ENCODE peak calls at places on chromosomes 7 and 10, in four cellular contexts. E is BE2C; T is CD8-positive, alpha-beta T cell; W is fibroblast of mammary gland. S is an unnamed sample.

GRCh38 chr7:142405122-142405765 is 147.4 kb upstream of the PRSS58 start:
- DNase-seq in E (no peak), T (no peak), W (peak; percentile 33), S (peak; percentile 79)

GRCh38 chr10:62528441-62528840 is 154.3 kb downstream of the ZNF365 start:
- DNase-seq in T (no peak), E (no peak), W (no peak), S (no peak)

GRCh38 chr10:98269435-98269912 is 1.5 kb upstream of the LOXL4 start:
- DNase-seq in E (peak; percentile 25), W (peak; percentile 71), T (no peak), S (peak; percentile 89)

GRCh38 chr7:103859699-103860098 is 129.8 kb downstream of the RELN start:
- DNase-seq in W (no peak), T (no peak), E (no peak), S (no peak)

GRCh38 chr7:23232966-23233365 is 13.6 kb upstream of the GPNMB start:
- DNase-seq in E (no peak), T (no peak), W (no peak), S (no peak)

GRCh38 chr7:37311282-37311868 is 137.3 kb downstream of the ELMO1 start:
- DNase-seq in W (peak; percentile 49), E (no peak), T (no peak), S (no peak)

GRCh38 chr7:73451780-73452398 is 18.3 kb downstream of the FZD9 start:
- DNase-seq in W (peak; percentile 74), T (peak; percentile 21), E (no peak), S (peak; percentile 59)

GRCh38 chr7:2886900-2887299 is 42.8 kb upstream of the GNA12 start:
- DNase-seq in W (peak; percentile 84), E (peak; percentile 68), T (peak; percentile 46), S (peak; percentile 71)

GRCh38 chr7:44065431-44066110 is at the start of gene PGAM2:
- DNase-seq in E (peak; percentile 77), W (no peak), T (no peak), S (no peak)

GRCh38 chr10:122419890-122420623 is 34.4 kb upstream of the ARMS2 start:
- DNase-seq in E (no peak), W (peak; percentile 96), T (no peak), S (peak; percentile 94)

GRCh38 chr10:107418411-107418810 is 253.9 kb upstream of the SORCS1 start:
- DNase-seq in W (no peak), T (no peak), E (no peak), S (no peak)

GRCh38 chr10:12729885-12730284 is 271.6 kb downstream of the CCDC3 start:
- DNase-seq in T (no peak), W (no peak), E (peak; percentile 20), S (no peak)

GRCh38 chr10:30858499-30858898 is 173.2 kb downstream of the ZNF438 start:
- DNase-seq in T (no peak), W (no peak), E (no peak), S (peak; percentile 22)

GRCh38 chr10:12971001-12971788 is 30.3 kb downstream of the CCDC3 start:
- DNase-seq in W (no peak), T (no peak), E (no peak), S (no peak)

GRCh38 chr10:50932113-50932512 is 46.7 kb upstream of the A1CF start:
- DNase-seq in W (no peak), E (no peak), T (no peak), S (peak; percentile 6)

GRCh38 chr10:8042864-8043568 is 11.5 kb upstream of the GATA3 start:
- DNase-seq in W (no peak), E (no peak), T (no peak), S (no peak)

GRCh38 chr10:120963053-120963533 is 111.9 kb downstream of the WDR11 start:
- DNase-seq in E (no peak), W (no peak), T (no peak), S (no peak)

GRCh38 chr7:37832194-37832593 is 16.2 kb upstream of the NME8 start:
- DNase-seq in T (peak; percentile 7), W (peak; percentile 6), E (peak; percentile 64), S (peak; percentile 4)

GRCh38 chr7:11636274-11636673 is 195.7 kb downstream of the THSD7A start:
- DNase-seq in W (no peak), T (no peak), E (no peak), S (no peak)

GRCh38 chr7:18425227-18425626 is 70.3 kb upstream of the HDAC9 start:
- DNase-seq in W (no peak), T (no peak), E (no peak), S (no peak)

GRCh38 chr7:75915416-75916156 is 631 bp downstream of the POR start:
- DNase-seq in E (no peak), W (peak; percentile 52), T (peak; percentile 15), S (peak; percentile 29)

GRCh38 chr10:129658673-129659072 is 191.6 kb downstream of the MGMT start:
- DNase-seq in E (no peak), T (no peak), W (no peak), S (no peak)

GRCh38 chr10:22719406-22720042 is 5.1 kb upstream of the PIP4K2A start:
- DNase-seq in E (no peak), W (no peak), T (no peak), S (no peak)

GRCh38 chr7:155291045-155291530 is 6.6 kb upstream of the INSIG1 start:
- DNase-seq in T (no peak), E (no peak), W (peak; percentile 87), S (peak; percentile 23)

GRCh38 chr7:112898432-112899290 is 108.5 kb upstream of the TMEM168 start:
- DNase-seq in E (peak; percentile 73), W (peak; percentile 77), T (peak; percentile 22), S (peak; percentile 63)

GRCh38 chr10:15796762-15797161 is 63.5 kb downstream of the MINDY3 start:
- DNase-seq in W (no peak), E (no peak), T (no peak), S (no peak)

GRCh38 chr7:29924006-29924405 is 65.6 kb downstream of the SCRN1 start:
- DNase-seq in T (no peak), E (no peak), W (no peak), S (no peak)

GRCh38 chr7:29920491-29920890 is 69.1 kb downstream of the SCRN1 start:
- DNase-seq in E (no peak), W (no peak), T (no peak), S (no peak)

GRCh38 chr7:29923231-29923630 is 66.4 kb downstream of the SCRN1 start:
- DNase-seq in E (no peak), T (no peak), W (no peak), S (no peak)

GRCh38 chr7:29919790-29920189 is 69.8 kb downstream of the SCRN1 start:
- DNase-seq in E (no peak), T (no peak), W (no peak), S (no peak)

GRCh38 chr7:29921404-29922010 is 68.1 kb downstream of the SCRN1 start:
- DNase-seq in W (peak; percentile 70), E (peak; percentile 63), T (peak; percentile 43), S (peak; percentile 62)
- TF ChIP-seq CTCF in W (peak; percentile 94), E (peak; percentile 97), T (peak; percentile 90), S (peak; percentile 99)

GRCh38 chr7:130071701-130072622 is 1.6 kb downstream of the KLHDC10 start:
- DNase-seq in E (peak; percentile 63), W (peak; percentile 91), T (peak; percentile 57), S (peak; percentile 83)
- H3K4me3 ChIP-seq in E (peak overlapping the region; percentile 86), W (peak overlapping the region; percentile 75), T (peak overlapping the region; percentile 6), S (peak overlapping the region; percentile 94)

GRCh38 chr7:107754642-107755041 is 10.7 kb downstream of the CBLL1 start:
- DNase-seq in E (no peak), W (no peak), T (no peak), S (no peak)
- TF ChIP-seq CTCF in E (peak; percentile 17), W (peak; percentile 10), T (no peak), S (no peak)

DNA sequence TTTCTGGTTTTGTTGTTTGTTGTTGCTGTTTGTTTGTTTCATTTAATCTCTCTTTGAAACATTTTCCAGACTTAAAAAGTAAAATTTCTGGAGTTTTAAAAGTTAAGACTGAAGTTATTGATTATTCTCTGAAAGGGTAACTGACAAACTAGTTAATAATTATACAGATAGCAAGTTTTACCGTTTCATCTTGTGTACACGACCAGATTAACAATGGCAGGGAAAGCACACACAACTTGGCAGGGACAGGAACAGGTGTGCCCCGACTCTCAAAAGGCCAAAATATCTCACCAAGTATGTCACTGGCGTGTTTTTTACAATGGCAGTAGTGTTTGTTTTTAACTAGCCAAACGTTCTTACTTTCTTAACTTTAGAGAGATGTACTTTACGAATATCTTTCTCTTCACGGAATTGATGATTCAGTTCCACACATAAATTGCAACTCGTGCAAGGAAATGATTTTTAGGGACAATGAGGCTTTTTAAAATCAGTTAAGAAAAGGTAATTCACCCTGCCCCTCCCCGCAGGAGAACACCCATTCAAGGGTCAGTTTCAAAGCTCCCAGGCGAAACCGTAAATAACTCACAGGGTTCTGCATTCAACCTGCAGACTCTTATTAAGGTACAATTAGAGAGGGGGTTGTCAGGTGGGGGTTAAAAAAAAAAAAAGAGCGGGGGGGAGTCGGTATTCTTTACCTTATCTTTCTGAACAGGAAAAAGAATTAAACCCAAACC is 3.5 kb downstream of the CTBP2 start:
- DNase-seq in W (no peak), E (no peak), T (no peak), S (no peak)
- H3K4me3 ChIP-seq in W (no peak overlapping the region), E (peak overlapping the region; percentile 83), T (no peak overlapping the region), S (peak overlapping the region; percentile 65)

GRCh38 chr10:75845538-75845937 is 414.1 kb downstream of the LRMDA start:
- DNase-seq in T (no peak), W (no peak), E (no peak), S (no peak)
- TF ChIP-seq CTCF in T (no peak), W (no peak), E (no peak), S (no peak)

DNA sequence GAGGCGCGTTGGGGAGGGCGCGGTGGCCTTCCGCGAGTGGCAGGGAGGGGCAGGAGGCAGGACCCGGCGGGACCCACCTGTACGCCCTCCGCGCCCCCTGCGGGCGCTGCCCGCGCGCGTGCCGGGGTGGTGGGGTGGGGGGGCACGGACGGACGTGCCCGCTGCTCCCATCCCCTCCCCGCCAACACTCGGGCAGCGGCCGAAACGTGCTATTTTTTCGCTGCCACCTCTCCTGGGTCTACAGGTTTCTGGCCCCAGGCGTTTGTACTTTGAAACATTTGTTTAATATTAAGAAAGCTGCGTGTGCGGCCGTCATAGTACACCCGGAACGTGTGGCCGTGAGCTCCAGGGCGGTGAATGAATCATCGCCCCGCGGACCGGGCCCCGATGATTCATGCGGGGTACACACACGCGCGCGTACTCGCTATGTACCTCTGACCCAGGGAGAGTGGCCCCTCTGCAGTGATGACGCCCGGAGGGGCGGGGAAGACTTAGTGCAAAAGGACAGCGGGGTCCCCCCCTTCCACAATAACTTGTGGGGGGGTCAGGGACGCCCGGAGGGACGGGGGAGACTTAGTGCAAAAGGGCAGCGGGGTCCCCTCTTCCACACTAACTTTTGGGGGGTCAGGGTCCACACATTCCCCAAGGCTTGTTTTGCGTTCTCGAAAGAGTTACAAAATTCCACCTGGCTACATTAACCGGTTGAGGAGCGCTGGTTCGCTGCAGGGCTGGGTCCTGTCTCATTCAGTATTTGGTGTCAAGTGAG is 56.6 kb upstream of the PCGF5 start:
- DNase-seq in T (peak; percentile 81), E (peak; percentile 24), W (peak; percentile 91), S (peak; percentile 78)
- H3K4me3 ChIP-seq in T (peak overlapping the region; percentile 80), E (peak overlapping the region; percentile 60), W (peak overlapping the region; percentile 70), S (peak overlapping the region; percentile 78)

GRCh38 chr10:48506147-48506917 is 98.5 kb downstream of the ARHGAP22 start:
- DNase-seq in T (no peak), E (peak; percentile 57), W (peak; percentile 33), S (peak; percentile 37)
- TF ChIP-seq CTCF in T (no peak), E (peak; percentile 50), W (peak; percentile 30), S (peak; percentile 43)

GRCh38 chr7:16646427-16647081 is 573 bp downstream of the BZW2 start:
- DNase-seq in T (no peak), E (peak; percentile 33), W (no peak), S (no peak)
- H3K4me3 ChIP-seq in T (peak overlapping the region; percentile 96), E (peak overlapping the region; percentile 95), W (peak overlapping the region; percentile 90), S (peak overlapping the region; percentile 88)